ENCODE peak calls at places on chromosomes 4 and X, in eight cellular contexts. N, I, H, G, P, B, A and Y are unnamed samples.

GRCh38 chr4:71472946-71473345 is 134.1 kb downstream of the SLC4A4 start:
- DNase-seq in B (no peak), N (peak), A (no peak), I (no peak), H (no peak), P (no peak), G (no peak), Y (no peak)

GRCh38 chrX:136162827-136163427 is 15.6 kb downstream of the FHL1 start:
- DNase-seq in G (peak), H (peak), I (peak), A (peak), P (peak), B (peak), N (no peak), Y (peak)

GRCh38 chr4:3791910-3792542 is 25.8 kb downstream of the ADRA2C start:
- DNase-seq in A (no peak), G (no peak), H (no peak), P (no peak), I (peak), N (peak), B (peak), Y (peak)

GRCh38 chr4:76420901-76421581 is at the start of gene CCDC158:
- DNase-seq in N (no peak), G (no peak), B (peak), I (peak), P (no peak), H (no peak), A (no peak), Y (no peak)

GRCh38 chr4:145195167-145195952 is 15.0 kb upstream of the OTUD4 start:
- DNase-seq in I (no peak), B (no peak), P (no peak), A (no peak), H (peak), N (no peak), G (no peak), Y (no peak)

GRCh38 chr4:30716158-30716557 is 4.0 kb upstream of the PCDH7 start:
- DNase-seq in H (no peak), I (no peak), A (no peak), G (no peak), B (no peak), P (no peak), N (no peak), Y (peak)

GRCh38 chrX:111098874-111099273 is 2.9 kb downstream of the PAK3 start:
- DNase-seq in N (no peak), P (no peak), I (peak), A (peak), H (peak), B (peak), G (peak), Y (no peak)

GRCh38 chr4:80069837-80070788 is 2.9 kb downstream of the ANTXR2 start:
- DNase-seq in B (no peak), A (no peak), P (no peak), H (no peak), N (peak), G (no peak), I (no peak), Y (no peak)

GRCh38 chr4:147547314-147548056 is 66.6 kb downstream of the EDNRA start:
- DNase-seq in H (no peak), P (no peak), G (no peak), I (no peak), B (no peak), N (peak), A (no peak), Y (no peak)

GRCh38 chr4:133149364-133149695 is 236 bp downstream of the PCDH10 start:
- DNase-seq in P (no peak), N (no peak), G (no peak), B (no peak), H (no peak), I (no peak), A (no peak), Y (no peak)

GRCh38 chr4:122500852-122501501 is 44.5 kb upstream of the IL2 start:
- DNase-seq in G (no peak), P (no peak), B (peak), H (no peak), I (no peak), A (no peak), N (peak), Y (peak)

GRCh38 chrX:110692876-110693275 is 102.7 kb downstream of the CHRDL1 start:
- DNase-seq in H (no peak), I (no peak), N (no peak), P (no peak), G (no peak), B (no peak), A (no peak), Y (no peak)

GRCh38 chr4:187602339-187603092 is 393.1 kb upstream of the ZFP42 start:
- DNase-seq in N (peak), G (no peak), H (no peak), I (no peak), A (no peak), P (no peak), B (no peak), Y (no peak)

GRCh38 chr4:139898293-139898692 is 232.7 kb downstream of the MGST2 start:
- DNase-seq in H (no peak), B (no peak), I (no peak), P (no peak), N (no peak), G (no peak), A (no peak), Y (no peak)

GRCh38 chr4:184330008-184330400 is 112.3 kb upstream of the ENPP6 start:
- DNase-seq in N (peak), P (no peak), A (no peak), H (no peak), B (no peak), G (peak), I (no peak), Y (no peak)